ENCODE peak calls at places on chromosomes 16 and 17, in six cellular contexts. Q is lung, D is fibroblast of pulmonary artery, U is NB4, B is right lobe of liver, X is astrocyte of the cerebellum. P is an unnamed sample.

GRCh38 chr16:59886021-59886420 is 1151.9 kb upstream of the GOT2 start:
- DNase-seq in X (peak; percentile 91), Q (no peak), D (peak; percentile 55), U (peak; percentile 47), B (no peak), P (no peak)

GRCh38 chr16:53905028-53905427 is 201.1 kb downstream of the FTO start:
- DNase-seq in D (no peak), Q (no peak), B (no peak), U (no peak), X (no peak), P (no peak)

GRCh38 chr16:65521685-65522338 is 399.9 kb upstream of the CDH11 start:
- DNase-seq in D (peak; percentile 26), U (no peak), Q (no peak), X (peak; percentile 63), B (no peak), P (no peak)

GRCh38 chr17:83103200-83103937 is 24.0 kb downstream of the METRNL start:
- DNase-seq in X (no peak), D (peak; percentile 64), B (peak; percentile 66), U (no peak), Q (no peak), P (peak; percentile 87)

GRCh38 chr17:47276868-47277267 is 23.2 kb downstream of the ITGB3 start:
- DNase-seq in X (peak; percentile 63), Q (peak; percentile 52), U (no peak), B (no peak), D (peak; percentile 85), P (peak; percentile 85)

GRCh38 chr17:83171661-83172060 is 92.3 kb downstream of the METRNL start:
- DNase-seq in D (no peak), Q (peak; percentile 23), U (no peak), B (no peak), X (no peak), P (no peak)

GRCh38 chr16:15934991-15935390 is 14.4 kb upstream of the ABCC1 start:
- DNase-seq in B (no peak), X (no peak), D (no peak), U (no peak), Q (no peak), P (no peak)

GRCh38 chr16:24681793-24682192 is 47.7 kb upstream of the TNRC6A start:
- DNase-seq in B (no peak), U (no peak), D (peak; percentile 60), X (no peak), Q (no peak), P (peak; percentile 80)

GRCh38 chr16:16093625-16094332 is 129.5 kb downstream of the ABCC6 start:
- DNase-seq in Q (no peak), B (no peak), D (no peak), X (no peak), U (no peak), P (peak; percentile 27)

GRCh38 chr17:74085434-74085833 is 118.0 kb upstream of the RPL38 start:
- DNase-seq in Q (no peak), U (peak; percentile 28), X (no peak), D (no peak), B (no peak), P (no peak)

GRCh38 chr17:29138184-29138955 is 41.8 kb downstream of the MYO18A start:
- DNase-seq in Q (no peak), D (no peak), X (no peak), B (no peak), U (no peak), P (no peak)

GRCh38 chr16:28974007-28974436 is 556 bp upstream of the SPNS1 start:
- DNase-seq in X (peak; percentile 55), U (peak; percentile 57), B (peak; percentile 57), Q (peak; percentile 49), D (peak; percentile 74), P (peak; percentile 74)

GRCh38 chr16:69182730-69183416 is 4.1 kb upstream of the SNTB2 start:
- DNase-seq in B (no peak), X (no peak), Q (no peak), D (no peak), U (peak; percentile 74), P (peak; percentile 51)

GRCh38 chr16:72380283-72380682 is 208.3 kb upstream of the PMFBP1 start:
- DNase-seq in U (no peak), Q (no peak), X (no peak), B (no peak), D (peak; percentile 22), P (peak; percentile 12)

GRCh38 chr16:89549007-89549700 is 11.3 kb upstream of the RPL13 start:
- DNase-seq in D (no peak), X (no peak), U (no peak), B (no peak), Q (no peak), P (no peak)

GRCh38 chr17:1179112-1179634 is 608 bp downstream of the ABR start:
- DNase-seq in D (no peak), B (no peak), X (no peak), U (no peak), Q (no peak), P (no peak)

GRCh38 chr16:1143761-1144450 is 9.0 kb upstream of the CACNA1H start:
- DNase-seq in D (no peak), Q (no peak), X (no peak), U (no peak), B (no peak), P (no peak)

GRCh38 chr16:1144476-1145382 is 8.2 kb upstream of the CACNA1H start:
- DNase-seq in Q (no peak), X (no peak), D (no peak), B (no peak), U (no peak), P (no peak)

GRCh38 chr16:1147027-1147426 is 5.9 kb upstream of the CACNA1H start:
- DNase-seq in B (no peak), D (no peak), Q (no peak), X (no peak), U (no peak), P (no peak)

GRCh38 chr16:1145383-1146100 is 7.4 kb upstream of the CACNA1H start:
- DNase-seq in B (no peak), D (no peak), X (no peak), U (no peak), Q (no peak), P (no peak)

DNA sequence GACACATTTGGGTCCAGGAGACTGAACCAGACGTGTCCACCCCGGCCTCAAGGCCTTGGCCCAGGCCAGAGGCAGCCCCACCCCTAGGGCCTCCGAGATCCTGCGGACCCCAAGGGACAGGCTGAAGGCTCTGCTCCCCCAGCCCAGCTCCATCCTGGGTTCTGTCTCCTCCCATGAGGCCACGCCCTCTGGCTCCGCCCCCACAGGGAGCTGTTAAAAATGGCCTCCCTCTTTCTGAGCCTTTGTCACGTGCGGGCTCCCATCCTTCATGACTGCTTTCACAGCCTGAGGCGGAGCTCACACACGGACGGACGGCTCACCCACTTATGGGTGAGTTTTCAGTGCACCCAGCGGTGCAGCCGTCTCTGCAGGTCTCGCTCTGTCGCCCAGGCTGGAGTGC is 6.5 kb upstream of the CACNA1H start:
- DNase-seq in D (no peak), X (no peak), U (no peak), B (no peak), Q (no peak), P (no peak)
- H3K4me3 ChIP-seq in D (no peak overlapping the region), X (no peak overlapping the region), U (no peak overlapping the region), B (no peak overlapping the region), Q (no peak overlapping the region), P (no peak overlapping the region)

GRCh38 chr16:787978-788398 is at the start of gene RPUSD1:
- DNase-seq in Q (no peak), B (no peak), X (no peak), D (no peak), U (no peak), P (no peak)

GRCh38 chr16:789451-789850 is 1.0 kb downstream of the CHTF18 start:
- DNase-seq in D (no peak), B (no peak), X (no peak), Q (no peak), U (no peak), P (no peak)

GRCh38 chr16:791131-791530 is 2.7 kb downstream of the CHTF18 start:
- DNase-seq in U (no peak), B (no peak), D (no peak), X (no peak), Q (no peak), P (no peak)

GRCh38 chr16:788399-789126 is at the start of gene CHTF18:
- DNase-seq in B (peak; percentile 91), Q (peak; percentile 91), U (peak; percentile 88), X (peak; percentile 69), D (peak; percentile 91), P (peak; percentile 92)

DNA sequence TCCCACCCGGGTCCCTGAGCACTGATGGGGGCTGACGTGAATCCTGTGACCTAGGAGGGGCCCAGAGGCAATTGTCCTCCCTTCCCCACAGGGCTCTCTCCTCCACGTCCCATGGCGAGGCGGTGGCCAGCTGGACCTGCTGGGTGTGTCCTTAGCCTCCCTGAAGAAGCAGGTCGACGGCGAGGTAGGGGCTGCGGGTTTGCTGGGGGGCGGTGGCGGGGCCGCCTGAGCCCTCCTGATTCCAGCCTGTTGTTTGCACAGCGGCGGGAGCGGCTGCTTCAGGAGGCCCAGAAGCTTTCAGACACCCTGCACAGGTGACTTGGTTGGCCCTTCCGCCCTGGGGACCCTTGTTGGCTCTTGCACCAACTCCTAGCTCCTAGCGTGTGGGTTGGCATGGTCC is 1.7 kb downstream of the CHTF18 start:
- DNase-seq in D (no peak), Q (no peak), U (no peak), X (no peak), B (no peak), P (no peak)
- H3K4me3 ChIP-seq in D (no peak overlapping the region), Q (no peak overlapping the region), U (no peak overlapping the region), X (no peak overlapping the region), B (no peak overlapping the region), P (no peak overlapping the region)

GRCh38 chr16:10728035-10728462 is 15.6 kb upstream of the NUBP1 start:
- DNase-seq in B (peak; percentile 33), U (no peak), D (no peak), X (no peak), Q (no peak), P (no peak)

GRCh38 chr16:10731790-10732189 is 11.9 kb upstream of the NUBP1 start:
- DNase-seq in Q (no peak), U (no peak), B (no peak), D (no peak), X (no peak), P (no peak)

GRCh38 chr16:10729104-10729503 is 14.5 kb upstream of the NUBP1 start:
- DNase-seq in X (no peak), Q (no peak), D (no peak), U (no peak), B (no peak), P (no peak)

GRCh38 chr16:10729649-10730048 is 14.0 kb upstream of the NUBP1 start:
- DNase-seq in B (peak; percentile 46), U (no peak), D (peak; percentile 42), X (no peak), Q (peak; percentile 54), P (peak; percentile 17)

GRCh38 chr16:10728488-10728887 is 15.2 kb upstream of the NUBP1 start:
- DNase-seq in U (no peak), D (no peak), X (no peak), Q (no peak), B (no peak), P (no peak)
- H3K4me3 ChIP-seq in U (no peak overlapping the region), D (no peak overlapping the region), X (no peak overlapping the region), Q (no peak overlapping the region), B (peak overlapping the region; percentile 5), P (no peak overlapping the region)

DNA sequence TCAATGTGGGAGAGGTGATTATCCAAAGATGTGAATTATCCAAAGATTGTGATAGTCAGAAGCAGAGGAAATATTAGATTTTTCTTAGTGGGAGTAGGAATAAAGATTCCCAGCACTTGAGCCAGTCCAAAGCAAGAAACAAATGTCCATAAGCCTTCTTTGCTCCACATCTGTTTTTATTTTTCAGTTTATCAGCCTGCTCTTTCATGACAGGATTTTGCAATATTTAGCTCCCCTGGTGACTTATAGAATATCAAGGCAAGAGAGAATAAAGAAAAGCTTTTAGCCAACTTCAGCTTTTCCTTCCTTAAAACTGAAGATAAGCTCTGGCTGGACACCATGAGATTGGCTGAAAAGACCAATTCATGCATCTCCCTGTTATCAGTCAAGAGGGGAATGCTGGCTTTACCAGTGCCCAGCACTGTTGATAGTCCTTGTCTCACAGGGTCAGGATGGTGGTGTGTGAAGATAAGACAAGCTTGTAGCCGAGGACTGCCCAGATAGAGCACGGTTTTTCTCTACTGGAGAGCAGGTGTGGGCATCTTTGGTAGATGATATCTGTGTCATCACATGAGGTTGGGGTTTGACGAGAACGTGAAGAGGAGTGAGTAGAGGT is 706.5 kb downstream of the KCNJ2 start:
- DNase-seq in X (no peak), D (peak; percentile 69), Q (no peak), U (no peak), B (no peak), P (no peak)
- H3K4me3 ChIP-seq in X (no peak overlapping the region), D (no peak overlapping the region), Q (no peak overlapping the region), U (no peak overlapping the region), B (no peak overlapping the region), P (no peak overlapping the region)